ENCODE peak calls at places on chromosomes 13 and 19, in seven cellular contexts. V, S, I, G, Q, H and F are unnamed samples.

GRCh38 chr13:113493315-113493951 is 2.9 kb upstream of the DCUN1D2 start:
- DNase-seq in I (peak), V (no peak), G (no peak), S (no peak), Q (no peak), H (peak), F (peak)

GRCh38 chr19:36501973-36502372 is 12.6 kb upstream of the ZNF566 start:
- DNase-seq in H (no peak), G (no peak), I (no peak), V (no peak), S (no peak), Q (no peak), F (no peak)

GRCh38 chr13:21949818-21950429 is 279.1 kb downstream of the FGF9 start:
- DNase-seq in I (no peak), H (no peak), S (no peak), Q (no peak), G (no peak), V (no peak), F (no peak)

GRCh38 chr19:3275583-3276340 is 51.3 kb downstream of the CELF5 start:
- DNase-seq in S (peak), H (peak), G (peak), V (peak), Q (no peak), I (peak), F (no peak)

GRCh38 chr13:97160421-97160820 is 61.7 kb upstream of the MBNL2 start:
- DNase-seq in I (no peak), V (no peak), S (no peak), Q (no peak), H (no peak), G (no peak), F (no peak)

GRCh38 chr13:40370662-40371061 is 295.8 kb downstream of the FOXO1 start:
- DNase-seq in H (no peak), G (no peak), Q (no peak), I (no peak), S (no peak), V (no peak), F (no peak)

GRCh38 chr13:48578516-48579166 is 45.8 kb upstream of the RCBTB2 start:
- DNase-seq in G (no peak), V (no peak), S (no peak), I (no peak), H (no peak), Q (no peak), F (no peak)

GRCh38 chr13:39108746-39109145 is 70.5 kb downstream of the NHLRC3 start:
- DNase-seq in Q (no peak), V (no peak), H (no peak), S (no peak), I (no peak), G (no peak), F (no peak)

GRCh38 chr19:49415102-49415809 is 8.0 kb downstream of the PTH2 start:
- DNase-seq in H (peak), G (no peak), S (no peak), I (no peak), V (no peak), Q (no peak), F (no peak)

GRCh38 chr19:2608602-2608922 is 93.9 kb downstream of the GNG7 start:
- DNase-seq in V (no peak), S (no peak), H (no peak), Q (no peak), G (no peak), I (no peak), F (no peak)

GRCh38 chr13:45073809-45074208 is 46.5 kb upstream of the GTF2F2 start:
- DNase-seq in S (no peak), V (no peak), I (no peak), G (no peak), H (no peak), Q (no peak), F (no peak)

GRCh38 chr13:70829748-70830147 is 721.5 kb upstream of the KLHL1 start:
- DNase-seq in S (no peak), I (no peak), G (no peak), Q (no peak), H (no peak), V (no peak), F (no peak)

GRCh38 chr19:609001-609340 is 19.3 kb downstream of the HCN2 start:
- DNase-seq in G (no peak), V (peak), H (peak), S (peak), Q (no peak), I (no peak), F (no peak)

GRCh38 chr13:20405691-20406090 is 120.0 kb downstream of the CRYL1 start:
- DNase-seq in H (no peak), S (peak), G (no peak), I (no peak), V (no peak), Q (no peak), F (no peak)

GRCh38 chr19:51006406-51006805 is 5.0 kb upstream of the KLK8 start:
- DNase-seq in S (no peak), G (no peak), V (no peak), H (no peak), Q (no peak), I (no peak), F (no peak)

GRCh38 chr19:41328157-41328817 is 18.3 kb downstream of the CCDC97 start:
- DNase-seq in G (no peak), S (no peak), H (no peak), V (peak), I (no peak), Q (no peak), F (no peak)

GRCh38 chr13:51728972-51729371 is 75.0 kb downstream of the DHRS12 start:
- DNase-seq in V (no peak), Q (no peak), S (no peak), I (no peak), H (no peak), G (no peak), F (no peak)

GRCh38 chr19:6260912-6261636 is 18.7 kb downstream of the MLLT1 start:
- DNase-seq in I (no peak), H (no peak), S (no peak), G (no peak), V (no peak), Q (no peak), F (no peak)

GRCh38 chr19:18280247-18281081 is 958 bp downstream of the JUND start:
- DNase-seq in Q (no peak), V (peak), S (peak), G (peak), H (peak), I (peak), F (no peak)

GRCh38 chr19:56547535-56547934 is 8.8 kb downstream of the ZFP28 start:
- DNase-seq in Q (no peak), V (no peak), G (no peak), H (no peak), S (no peak), I (no peak), F (no peak)

GRCh38 chr13:109288151-109288709 is 498.2 kb downstream of the IRS2 start:
- DNase-seq in H (no peak), G (no peak), V (no peak), Q (no peak), S (no peak), I (no peak), F (no peak)

GRCh38 chr19:9535934-9536333 is 2.5 kb downstream of the ZNF426 start:
- DNase-seq in S (no peak), G (no peak), Q (no peak), V (no peak), I (no peak), H (no peak), F (no peak)

GRCh38 chr19:13022859-13023636 is 27.8 kb downstream of the NFIX start:
- DNase-seq in H (peak), G (no peak), V (peak), I (peak), S (peak), Q (peak), F (no peak)

GRCh38 chr19:1189419-1189818 is 15.4 kb upstream of the SBNO2 start:
- DNase-seq in H (no peak), G (no peak), Q (no peak), S (no peak), V (no peak), I (no peak), F (no peak)

GRCh38 chr13:110525328-110526319 is 35.9 kb downstream of the RAB20 start:
- DNase-seq in V (peak), S (no peak), H (no peak), G (no peak), I (peak), Q (no peak), F (no peak)